ENCODE peak calls at places on chromosomes 7 and 10, in four cellular contexts. C is CD8-positive, alpha-beta memory T cell; E is heart left ventricle; P is CD8-positive, alpha-beta T cell. Y is an unnamed sample. For H3K4me1, the result is how much of the 10 kb centered on the place peaks cover.

GRCh38 chr7:137682596-137682995 is 164.2 kb downstream of the DGKI start:
- DNase-seq in E (no peak), C (no peak), P (no peak), Y (peak)

GRCh38 chr10:13788701-13789447 is 202.1 kb downstream of the PRPF18 start:
- DNase-seq in E (peak), C (no peak), P (no peak), Y (no peak)

GRCh38 chr7:158602905-158603772 is 15.5 kb upstream of the PTPRN2 start:
- DNase-seq in E (no peak), C (no peak), P (no peak), Y (no peak)

GRCh38 chr7:117654780-117655179 is 175.0 kb downstream of the CFTR start:
- DNase-seq in E (no peak), P (no peak), C (no peak), Y (no peak)

GRCh38 chr7:158518915-158519640 is 68.5 kb downstream of the PTPRN2 start:
- DNase-seq in P (no peak), E (no peak), C (no peak), Y (no peak)

GRCh38 chr10:28302012-28302667 is 724 bp downstream of the MPP7 start:
- DNase-seq in E (no peak), P (no peak), C (no peak), Y (peak)

GRCh38 chr10:132637477-132638129 is 100.0 kb downstream of the INPP5A start:
- DNase-seq in C (no peak), P (no peak), E (no peak), Y (no peak)

GRCh38 chr7:55019329-55019690 is 493 bp downstream of the EGFR start:
- DNase-seq in P (no peak), C (no peak), E (peak), Y (no peak)

GRCh38 chr7:116859323-116859722 is 3.1 kb upstream of the CAPZA2 start:
- DNase-seq in E (no peak), P (no peak), C (no peak), Y (peak)

GRCh38 chr7:120794100-120794729 is 63.7 kb downstream of the TSPAN12 start:
- DNase-seq in C (no peak), P (no peak), E (no peak), Y (peak)

GRCh38 chr10:58701398-58702135 is 188.9 kb downstream of the BICC1 start:
- DNase-seq in P (no peak), C (no peak), E (no peak), Y (peak)

GRCh38 chr10:88108115-88108610 is 244.7 kb downstream of the PTEN start:
- DNase-seq in E (no peak), P (no peak), C (no peak), Y (no peak)

GRCh38 chr7:27161214-27161720 is 4.1 kb downstream of the HOXA9 start:
- DNase-seq in C (no peak), P (no peak), E (peak), Y (peak)

GRCh38 chr7:77425151-77426051 is 9.3 kb upstream of the GSAP start:
- DNase-seq in P (no peak), C (no peak), E (no peak), Y (peak)

GRCh38 chr10:29865700-29866355 is 193.6 kb downstream of the JCAD start:
- DNase-seq in P (no peak), E (no peak), C (no peak), Y (peak)

GRCh38 chr10:98172073-98172472 is 37.6 kb downstream of the R3HCC1L start:
- DNase-seq in P (no peak), E (no peak), C (no peak), Y (no peak)

GRCh38 chr10:66505003-66505707 is 420.7 kb upstream of the LRRTM3 start:
- DNase-seq in E (no peak), P (no peak), C (no peak), Y (peak)

GRCh38 chr10:89373916-89374711 is 3.7 kb upstream of the IFIT1B start:
- DNase-seq in P (no peak), C (no peak), E (peak), Y (peak)

GRCh38 chr10:29634764-29635625 is at the start of gene SVIL:
- DNase-seq in E (peak), P (no peak), C (no peak), Y (peak)

GRCh38 chr10:17655567-17656146 is 11.7 kb downstream of the STAM start:
- DNase-seq in C (no peak), E (no peak), P (no peak), Y (no peak)

GRCh38 chr7:596819-597182 is 77.2 kb upstream of the PDGFA start:
- DNase-seq in C (no peak), E (peak), P (no peak), Y (no peak)

GRCh38 chr10:13706604-13707003 is 119.8 kb downstream of the PRPF18 start:
- DNase-seq in C (no peak), E (no peak), P (no peak), Y (no peak)

GRCh38 chr7:134857958-134858357 is 78.5 kb downstream of the CALD1 start:
- DNase-seq in E (no peak), C (no peak), P (no peak), Y (no peak)

GRCh38 chr7:77528368-77528767 is 8.7 kb upstream of the PTPN12 start:
- DNase-seq in P (no peak), C (no peak), E (no peak), Y (peak)

GRCh38 chr10:86599729-86600128 is 54.6 kb upstream of the OPN4 start:
- DNase-seq in C (no peak), E (no peak), P (no peak), Y (no peak)

GRCh38 chr10:44991571-44991970 is 9.2 kb upstream of the ZNF22 start:
- DNase-seq in C (no peak), P (no peak), E (no peak), Y (no peak)

GRCh38 chr7:88300401-88300800 is 6.3 kb downstream of the STEAP4 start:
- DNase-seq in E (no peak), P (no peak), C (no peak), Y (no peak)

GRCh38 chr10:102781089-102781920 is 37.6 kb downstream of the WBP1L start:
- DNase-seq in P (no peak), E (no peak), C (no peak), Y (no peak)
- H3K4me1 ChIP-seq in P (under half), E (half or more), C (under half), Y (under half)

DNA sequence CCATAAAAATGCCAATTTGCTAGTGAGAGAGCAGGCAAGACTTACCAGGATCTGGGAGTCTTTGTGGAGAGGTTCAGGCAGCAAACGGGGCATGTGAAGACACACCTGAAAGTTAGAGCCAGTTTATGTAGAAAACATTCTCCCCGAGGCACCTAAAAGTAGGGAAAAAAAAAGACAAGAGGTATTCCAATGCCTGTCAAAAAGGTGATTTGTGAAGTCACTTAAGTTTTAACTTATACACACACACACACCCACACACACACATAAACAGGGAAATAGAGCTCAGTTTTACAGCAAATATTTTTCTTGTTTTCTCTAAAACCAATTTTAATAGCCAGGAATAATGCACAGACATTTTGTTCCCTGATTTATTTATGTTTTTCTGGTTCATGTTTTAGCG is at the start of gene LAMB4:
- DNase-seq in E (no peak), C (no peak), P (no peak), Y (no peak)
- H3K4me1 ChIP-seq in E (under half), C (under half), P (under half), Y (under half)

DNA sequence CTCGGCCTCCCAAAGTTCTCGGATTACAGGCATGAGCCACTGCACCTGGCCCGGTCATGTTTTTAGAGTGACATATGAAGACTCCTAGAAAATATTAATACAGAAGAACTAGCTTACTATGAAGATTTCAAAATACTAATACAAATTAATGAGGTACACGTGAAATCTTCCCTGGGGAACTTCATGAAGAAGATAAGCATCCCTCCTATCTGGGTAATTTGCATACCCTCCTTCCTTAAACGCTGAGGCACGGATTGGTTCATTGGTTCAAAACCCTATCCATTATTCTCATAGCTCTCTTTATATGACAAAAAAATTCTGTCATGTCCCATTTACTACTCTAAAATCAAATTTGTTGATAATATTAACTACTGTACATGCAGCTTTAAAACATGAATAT is 224.8 kb upstream of the KLF14 start:
- DNase-seq in C (no peak), E (no peak), P (no peak), Y (no peak)
- H3K4me1 ChIP-seq in C (half or more), E (under half), P (half or more), Y (under half)

DNA sequence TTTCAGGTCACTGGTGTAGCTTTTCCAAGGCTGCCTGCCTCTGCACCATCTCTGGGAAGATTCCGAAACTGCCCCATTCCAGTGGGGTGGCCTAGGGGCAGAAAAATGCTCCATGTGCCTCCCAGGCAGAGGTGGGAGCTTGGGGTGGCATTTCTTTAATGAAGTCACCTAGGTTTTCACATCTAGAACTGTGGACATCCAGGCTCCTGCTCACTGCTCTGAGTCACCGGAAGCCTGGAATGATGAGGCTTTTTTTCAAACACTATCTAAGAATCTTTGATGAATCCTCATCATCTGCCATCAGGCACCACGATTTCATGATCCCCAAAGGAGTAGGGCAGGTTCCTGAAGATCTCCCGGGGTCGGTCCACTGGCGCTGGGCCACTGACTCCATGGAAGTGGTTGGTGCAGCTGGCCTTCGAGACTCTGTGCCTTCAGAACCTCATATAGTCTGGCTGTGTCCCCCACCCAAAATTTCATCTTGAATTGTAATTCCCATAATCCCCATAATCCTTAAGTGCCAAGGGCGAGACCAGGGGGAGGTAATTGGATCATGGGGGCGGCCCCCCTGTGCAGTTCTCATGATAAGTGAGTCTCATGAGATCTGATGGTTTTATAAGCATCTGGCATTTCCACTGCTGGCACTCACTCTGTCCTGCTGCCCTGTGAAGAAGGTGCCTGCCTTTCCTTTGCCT is 37.1 kb downstream of the MTURN start:
- DNase-seq in C (no peak), E (no peak), P (no peak), Y (peak)
- H3K4me1 ChIP-seq in C (under half), E (under half), P (under half), Y (under half)

GRCh38 chr7:75969704-75970498 is 24.5 kb downstream of the TMEM120A start:
- DNase-seq in P (no peak), C (no peak), E (no peak), Y (no peak)

GRCh38 chr7:75969182-75969581 is 25.2 kb downstream of the TMEM120A start:
- DNase-seq in P (no peak), C (no peak), E (peak), Y (no peak)

GRCh38 chr7:75968012-75968411 is 26.4 kb downstream of the TMEM120A start:
- DNase-seq in C (no peak), E (peak), P (no peak), Y (no peak)

GRCh38 chr7:75967573-75967997 is 26.8 kb downstream of the TMEM120A start:
- DNase-seq in C (no peak), P (no peak), E (peak), Y (no peak)

GRCh38 chr7:75968561-75969001 is 25.8 kb downstream of the TMEM120A start:
- DNase-seq in P (no peak), C (no peak), E (peak), Y (no peak)
- H3K4me1 ChIP-seq in P (under half), C (under half), E (under half), Y (under half)